ENCODE peak calls at places on chromosome 17, in four cellular contexts. One of them, this sample, is unnamed. For H3K27me3 and H3K4me1, the result is how much of the 10 kb centered on the place peaks cover.

GRCh38 chr17:14813649-14814048 is 451.5 kb downstream of the PMP22 start:
- DNase-seq in right lobe of liver: peak
- DNase-seq in lung: no peak
- DNase-seq in HAP-1: no peak
- DNase-seq in this sample: no peak

GRCh38 chr17:78759203-78759968 is 22.7 kb downstream of the CYTH1 start:
- DNase-seq in right lobe of liver: no peak
- DNase-seq in HAP-1: peak
- DNase-seq in lung: no peak
- DNase-seq in this sample: no peak

GRCh38 chr17:83203073-83203471 is 123.7 kb downstream of the METRNL start:
- DNase-seq in HAP-1: no peak
- DNase-seq in right lobe of liver: peak
- DNase-seq in lung: peak
- DNase-seq in this sample: peak

GRCh38 chr17:35795007-35795870 is at the start of gene MMP28:
- DNase-seq in HAP-1: no peak
- DNase-seq in lung: peak
- DNase-seq in right lobe of liver: peak
- DNase-seq in this sample: peak

GRCh38 chr17:79041041-79041570 is 17.1 kb downstream of the C1QTNF1 start:
- DNase-seq in lung: no peak
- DNase-seq in right lobe of liver: no peak
- DNase-seq in HAP-1: no peak
- DNase-seq in this sample: no peak

GRCh38 chr17:19724501-19725420 is 8.4 kb upstream of the SLC47A2 start:
- DNase-seq in lung: peak
- DNase-seq in right lobe of liver: peak
- DNase-seq in HAP-1: no peak
- DNase-seq in this sample: peak

GRCh38 chr17:16516594-16517018 is 24.6 kb upstream of the LRRC75A start:
- DNase-seq in lung: no peak
- DNase-seq in right lobe of liver: no peak
- DNase-seq in HAP-1: no peak
- DNase-seq in this sample: no peak

GRCh38 chr17:6498798-6499540 is 54.7 kb downstream of the PIMREG start:
- DNase-seq in lung: no peak
- DNase-seq in HAP-1: no peak
- DNase-seq in right lobe of liver: no peak
- DNase-seq in this sample: no peak

GRCh38 chr17:41507315-41507880 is 2.0 kb upstream of the KRT13 start:
- DNase-seq in HAP-1: no peak
- DNase-seq in right lobe of liver: no peak
- DNase-seq in lung: no peak
- DNase-seq in this sample: no peak

GRCh38 chr17:55708575-55708974 is 14.1 kb downstream of the TMEM100 start:
- DNase-seq in right lobe of liver: no peak
- DNase-seq in HAP-1: no peak
- DNase-seq in lung: no peak
- DNase-seq in this sample: no peak

GRCh38 chr17:52024296-52024870 is 134.1 kb downstream of the CA10 start:
- DNase-seq in right lobe of liver: no peak
- DNase-seq in lung: no peak
- DNase-seq in HAP-1: no peak
- DNase-seq in this sample: no peak

GRCh38 chr17:65323055-65323454 is 185.9 kb downstream of the RGS9 start:
- DNase-seq in lung: no peak
- DNase-seq in HAP-1: no peak
- DNase-seq in right lobe of liver: no peak
- DNase-seq in this sample: no peak

GRCh38 chr17:60305141-60305540 is 86.8 kb downstream of the USP32 start:
- DNase-seq in HAP-1: no peak
- DNase-seq in right lobe of liver: no peak
- DNase-seq in lung: no peak
- DNase-seq in this sample: no peak

GRCh38 chr17:59366040-59366757 is 34.7 kb downstream of the YPEL2 start:
- DNase-seq in right lobe of liver: peak
- DNase-seq in lung: no peak
- DNase-seq in HAP-1: no peak
- DNase-seq in this sample: peak

GRCh38 chr17:14933676-14934075 is 331.4 kb downstream of the PMP22 start:
- DNase-seq in HAP-1: no peak
- DNase-seq in lung: no peak
- DNase-seq in right lobe of liver: no peak
- DNase-seq in this sample: no peak

GRCh38 chr17:8997994-8998628 is 23.2 kb upstream of the NTN1 start:
- DNase-seq in lung: peak
- DNase-seq in right lobe of liver: peak
- DNase-seq in HAP-1: peak
- DNase-seq in this sample: no peak

GRCh38 chr17:81832608-81833159 is 407 bp downstream of the MCRIP1 start:
- DNase-seq in lung: no peak
- DNase-seq in HAP-1: peak
- DNase-seq in right lobe of liver: peak
- DNase-seq in this sample: peak

GRCh38 chr17:70394430-70394829 is 225.1 kb downstream of the KCNJ2 start:
- DNase-seq in right lobe of liver: no peak
- DNase-seq in HAP-1: no peak
- DNase-seq in lung: no peak
- DNase-seq in this sample: no peak

GRCh38 chr17:15258113-15258512 is 7.0 kb downstream of the PMP22 start:
- DNase-seq in lung: no peak
- DNase-seq in HAP-1: no peak
- DNase-seq in right lobe of liver: no peak
- DNase-seq in this sample: no peak

DNA sequence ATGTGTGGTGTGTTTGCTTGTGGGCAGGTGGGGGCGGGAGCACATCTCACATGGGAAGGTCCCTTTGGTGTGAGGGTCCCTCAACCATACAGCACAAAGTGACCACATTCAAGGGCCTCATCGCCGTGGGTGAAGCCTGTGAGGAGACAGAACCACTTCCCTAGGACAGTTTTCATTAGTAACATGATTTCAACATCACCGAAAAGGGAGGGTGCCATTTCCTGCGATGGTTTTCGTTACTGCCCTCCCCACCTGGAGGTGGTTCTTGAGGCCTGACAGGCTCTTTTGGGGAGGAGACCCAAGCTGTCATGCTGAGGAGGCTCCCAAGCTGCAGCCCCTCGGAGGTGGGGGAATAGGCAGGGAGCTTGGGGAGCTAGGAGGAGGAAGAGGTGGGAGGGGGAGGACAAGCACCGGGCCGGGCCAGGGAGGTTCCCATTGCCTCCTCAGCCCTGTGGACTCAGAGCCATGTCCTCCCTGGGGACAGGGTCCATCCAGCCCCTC is 9.5 kb downstream of the CD300LB start:
- DNase-seq in lung: peak
- DNase-seq in HAP-1: no peak
- DNase-seq in right lobe of liver: peak
- DNase-seq in this sample: no peak
- H3K27me3 ChIP-seq in lung: under half
- H3K27me3 ChIP-seq in HAP-1: under half
- H3K27me3 ChIP-seq in right lobe of liver: under half
- H3K27me3 ChIP-seq in this sample: under half

GRCh38 chr17:57405486-57406072 is 149.3 kb downstream of the MSI2 start:
- DNase-seq in lung: no peak
- DNase-seq in HAP-1: peak
- DNase-seq in right lobe of liver: no peak
- DNase-seq in this sample: no peak
- H3K4me1 ChIP-seq in lung: under half
- H3K4me1 ChIP-seq in HAP-1: under half
- H3K4me1 ChIP-seq in right lobe of liver: under half
- H3K4me1 ChIP-seq in this sample: under half

DNA sequence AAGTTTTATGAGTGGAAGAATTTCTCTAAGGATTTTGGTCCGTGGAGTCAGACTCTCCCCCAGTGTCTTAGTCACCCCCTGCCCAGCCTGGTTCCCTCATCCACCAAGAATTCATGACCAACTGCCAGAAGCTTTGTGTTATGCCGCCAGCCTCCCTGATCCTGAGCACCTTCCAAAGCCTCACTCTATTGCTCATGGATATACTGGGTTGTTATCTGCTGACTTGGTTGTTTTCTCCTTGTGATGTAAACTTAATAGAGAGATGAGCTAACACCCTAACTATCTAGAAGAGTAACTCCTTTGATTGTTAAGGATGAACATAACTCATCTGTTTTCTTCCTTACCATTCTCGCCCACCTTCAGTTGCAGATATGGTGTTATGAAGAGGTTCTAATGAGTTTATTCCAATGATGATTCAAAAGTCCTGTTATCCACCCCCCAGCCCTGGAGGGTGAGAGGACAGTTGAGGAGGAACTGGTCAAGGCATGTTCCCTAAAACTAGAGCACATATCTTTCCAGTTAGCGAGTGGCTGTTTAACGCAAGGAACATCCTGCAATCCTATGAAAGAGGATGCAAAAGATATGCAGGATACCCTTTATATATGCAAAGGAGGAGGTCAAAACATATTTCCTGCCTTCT is 1.5 kb upstream of the PSMD3 start:
- DNase-seq in lung: no peak
- DNase-seq in right lobe of liver: no peak
- DNase-seq in HAP-1: no peak
- DNase-seq in this sample: no peak
- H3K4me3 ChIP-seq in lung: no peak
- H3K4me3 ChIP-seq in right lobe of liver: no peak
- H3K4me3 ChIP-seq in HAP-1: no peak
- H3K4me3 ChIP-seq in this sample: no peak

GRCh38 chr17:49991409-49991808 is 3.6 kb downstream of the DLX3 start:
- DNase-seq in lung: no peak
- DNase-seq in right lobe of liver: peak
- DNase-seq in HAP-1: no peak
- DNase-seq in this sample: no peak

GRCh38 chr17:49993423-49994037 is 1.5 kb downstream of the DLX3 start:
- DNase-seq in lung: no peak
- DNase-seq in right lobe of liver: peak
- DNase-seq in HAP-1: peak
- DNase-seq in this sample: no peak

GRCh38 chr17:49990921-49991320 is 4.1 kb downstream of the DLX3 start:
- DNase-seq in HAP-1: no peak
- DNase-seq in lung: no peak
- DNase-seq in right lobe of liver: peak
- DNase-seq in this sample: no peak

GRCh38 chr17:49992933-49993422 is 2.0 kb downstream of the DLX3 start:
- DNase-seq in lung: no peak
- DNase-seq in HAP-1: no peak
- DNase-seq in right lobe of liver: peak
- DNase-seq in this sample: no peak

GRCh38 chr17:49992191-49992932 is 2.7 kb downstream of the DLX3 start:
- DNase-seq in HAP-1: no peak
- DNase-seq in right lobe of liver: peak
- DNase-seq in lung: no peak
- DNase-seq in this sample: no peak
- H3K27me3 ChIP-seq in HAP-1: under half
- H3K27me3 ChIP-seq in right lobe of liver: under half
- H3K27me3 ChIP-seq in lung: under half
- H3K27me3 ChIP-seq in this sample: under half

GRCh38 chr17:48994548-48995331 is 2.4 kb upstream of the IGF2BP1 start:
- DNase-seq in HAP-1: no peak
- DNase-seq in lung: no peak
- DNase-seq in right lobe of liver: no peak
- DNase-seq in this sample: no peak
- H3K4me1 ChIP-seq in HAP-1: under half
- H3K4me1 ChIP-seq in lung: under half
- H3K4me1 ChIP-seq in right lobe of liver: under half
- H3K4me1 ChIP-seq in this sample: under half

DNA sequence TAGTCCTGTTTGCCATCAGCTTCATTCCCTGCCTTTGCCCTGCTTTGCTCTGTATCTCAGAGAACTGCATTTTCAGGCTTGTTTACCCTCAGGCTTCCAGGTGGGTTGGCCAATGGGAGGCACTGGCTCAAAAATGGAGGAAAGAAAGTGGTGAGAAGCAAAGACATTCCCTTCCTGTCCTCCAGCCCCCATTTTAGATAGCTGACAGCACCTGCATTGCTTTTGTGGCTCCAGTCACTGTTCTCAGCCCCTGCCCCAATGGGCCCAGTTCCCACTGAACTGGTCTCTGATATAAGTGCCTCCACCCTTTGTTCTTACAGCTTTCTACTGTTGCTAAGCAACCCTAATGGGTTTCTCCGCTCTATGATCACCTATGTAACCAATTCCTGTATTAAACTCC is 19.4 kb upstream of the SDK2 start:
- DNase-seq in right lobe of liver: no peak
- DNase-seq in HAP-1: no peak
- DNase-seq in lung: peak
- DNase-seq in this sample: no peak
- H3K4me3 ChIP-seq in right lobe of liver: no peak
- H3K4me3 ChIP-seq in HAP-1: no peak
- H3K4me3 ChIP-seq in lung: no peak
- H3K4me3 ChIP-seq in this sample: no peak